ENCODE peak calls at places on chromosomes 5 and 9, in seven cellular contexts. B, F, H, Y, L, O and V are unnamed samples. For H3K36me3, the result is how much of the 10 kb centered on the place peaks cover.

GRCh38 chr5:72281764-72282499 is 38.1 kb downstream of the MRPS27 start:
- DNase-seq in B (no peak), F (no peak), H (no peak), Y (no peak), L (peak), O (no peak), V (no peak)

GRCh38 chr5:3127423-3127911 is 376.0 kb upstream of the IRX2 start:
- DNase-seq in B (no peak), F (no peak), H (no peak), Y (no peak), L (no peak), O (no peak), V (no peak)

GRCh38 chr9:124346347-124347163 is 68.7 kb downstream of the PSMB7 start:
- DNase-seq in B (no peak), F (no peak), H (no peak), Y (no peak), L (no peak), O (no peak), V (peak)

GRCh38 chr9:133742849-133743444 is 4.8 kb upstream of the SARDH start:
- DNase-seq in B (peak), F (peak), H (peak), Y (peak), L (peak), O (peak), V (peak)

GRCh38 chr9:110133608-110134214 is 74.2 kb downstream of the C9orf152 start:
- DNase-seq in B (no peak), F (no peak), H (no peak), Y (no peak), L (no peak), O (no peak), V (no peak)

GRCh38 chr5:80592761-80593160 is 22.7 kb upstream of the ANKRD34B start:
- DNase-seq in B (no peak), F (no peak), H (no peak), Y (no peak), L (no peak), O (no peak), V (no peak)

GRCh38 chr5:87302061-87302460 is 34.4 kb downstream of the RASA1 start:
- DNase-seq in B (no peak), F (no peak), H (no peak), Y (no peak), L (no peak), O (no peak), V (no peak)

GRCh38 chr5:158599132-158599531 is 500.6 kb downstream of the EBF1 start:
- DNase-seq in B (no peak), F (peak), H (no peak), Y (no peak), L (no peak), O (no peak), V (no peak)

GRCh38 chr9:117434568-117434967 is 19.7 kb upstream of the ASTN2 start:
- DNase-seq in B (no peak), F (no peak), H (no peak), Y (no peak), L (no peak), O (no peak), V (no peak)

GRCh38 chr5:9545959-9546851 is at the start of gene SEMA5A:
- DNase-seq in B (peak), F (peak), H (peak), Y (peak), L (peak), O (peak), V (peak)

GRCh38 chr5:66945389-66946349 is 250.9 kb downstream of the CD180 start:
- DNase-seq in B (no peak), F (no peak), H (no peak), Y (no peak), L (peak), O (no peak), V (no peak)

GRCh38 chr9:94160594-94161501 is 76.6 kb downstream of the PTPDC1 start:
- DNase-seq in B (no peak), F (no peak), H (no peak), Y (no peak), L (peak), O (no peak), V (no peak)

GRCh38 chr5:45262061-45262590 is 434.1 kb downstream of the HCN1 start:
- DNase-seq in B (peak), F (no peak), H (no peak), Y (peak), L (no peak), O (no peak), V (no peak)

GRCh38 chr5:112848116-112848811 is 12.8 kb upstream of the SRP19 start:
- DNase-seq in B (peak), F (peak), H (no peak), Y (no peak), L (peak), O (no peak), V (no peak)

GRCh38 chr5:91072891-91073290 is 310.2 kb downstream of the ARRDC3 start:
- DNase-seq in B (no peak), F (no peak), H (no peak), Y (no peak), L (peak), O (no peak), V (no peak)

GRCh38 chr5:138469540-138470321 is 4.5 kb downstream of the EGR1 start:
- DNase-seq in B (no peak), F (peak), H (no peak), Y (peak), L (peak), O (peak), V (no peak)

GRCh38 chr9:20442461-20443319 is 179.6 kb downstream of the MLLT3 start:
- DNase-seq in B (no peak), F (no peak), H (no peak), Y (no peak), L (no peak), O (no peak), V (no peak)

GRCh38 chr5:54774281-54775171 is 210.9 kb downstream of the ESM1 start:
- DNase-seq in B (no peak), F (peak), H (no peak), Y (no peak), L (peak), O (peak), V (peak)

GRCh38 chr9:33633621-33634020 is 109.6 kb downstream of the ANKRD18B start:
- DNase-seq in B (no peak), F (no peak), H (no peak), Y (no peak), L (no peak), O (no peak), V (no peak)

GRCh38 chr9:89768650-89769071 is 163.8 kb downstream of the GADD45G start:
- DNase-seq in B (no peak), F (no peak), H (no peak), Y (no peak), L (no peak), O (no peak), V (no peak)

GRCh38 chr5:10563132-10563939 is 534 bp upstream of the ANKRD33B start:
- DNase-seq in B (peak), F (peak), H (peak), Y (peak), L (peak), O (peak), V (peak)

GRCh38 chr5:132030610-132031009 is 19.2 kb upstream of the ACSL6 start:
- DNase-seq in B (no peak), F (no peak), H (no peak), Y (no peak), L (no peak), O (no peak), V (no peak)

GRCh38 chr5:132029609-132030008 is 18.2 kb upstream of the ACSL6 start:
- DNase-seq in B (no peak), F (no peak), H (no peak), Y (no peak), L (no peak), O (no peak), V (no peak)

GRCh38 chr5:132033122-132033521 is 21.7 kb upstream of the ACSL6 start:
- DNase-seq in B (no peak), F (no peak), H (no peak), Y (no peak), L (no peak), O (no peak), V (no peak)

GRCh38 chr5:132027027-132027426 is 15.6 kb upstream of the ACSL6 start:
- DNase-seq in B (no peak), F (no peak), H (no peak), Y (no peak), L (no peak), O (no peak), V (no peak)

DNA sequence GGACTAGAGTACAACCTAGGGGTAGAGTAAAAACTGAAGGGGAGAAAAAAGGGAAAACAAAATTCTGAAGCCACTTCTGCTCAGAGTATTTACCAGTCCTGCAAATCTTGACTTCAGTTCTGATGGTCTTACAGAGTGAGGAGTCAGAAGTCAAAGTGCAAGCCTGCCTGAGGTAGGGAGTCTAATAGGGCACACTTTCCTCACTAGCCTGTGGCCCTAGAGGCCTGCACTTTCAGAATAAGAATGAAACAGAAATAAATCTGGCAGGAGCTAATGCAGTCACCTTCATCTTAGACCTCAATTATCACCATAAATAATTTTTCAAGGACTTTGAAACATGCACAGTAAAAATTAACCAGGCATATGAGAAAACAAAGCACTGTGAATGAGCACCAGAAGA is 20.7 kb upstream of the ACSL6 start:
- DNase-seq in B (no peak), F (no peak), H (no peak), Y (no peak), L (no peak), O (no peak), V (no peak)
- TF ChIP-seq CTCF in B (no peak), F (no peak), H (no peak), Y (no peak), L (no peak), O (no peak), V (no peak)

GRCh38 chr9:91034976-91035824 is 233.6 kb downstream of the SYK start:
- DNase-seq in B (no peak), F (no peak), H (no peak), Y (no peak), L (no peak), O (no peak), V (no peak)
- H3K27ac ChIP-seq in B (no peak), F (no peak), H (no peak), Y (no peak), L (peak), O (no peak), V (no peak)

GRCh38 chr5:180235846-180236245 is 26.8 kb upstream of the RASGEF1C start:
- DNase-seq in B (no peak), F (no peak), H (no peak), Y (no peak), L (no peak), O (no peak), V (no peak)

GRCh38 chr5:180241600-180241999 is 32.6 kb upstream of the RASGEF1C start:
- DNase-seq in B (no peak), F (no peak), H (no peak), Y (no peak), L (no peak), O (no peak), V (no peak)

GRCh38 chr5:180234271-180234670 is 25.3 kb upstream of the RASGEF1C start:
- DNase-seq in B (no peak), F (no peak), H (no peak), Y (no peak), L (no peak), O (no peak), V (no peak)

GRCh38 chr5:180235077-180235476 is 26.1 kb upstream of the RASGEF1C start:
- DNase-seq in B (no peak), F (no peak), H (no peak), Y (no peak), L (no peak), O (no peak), V (no peak)

DNA sequence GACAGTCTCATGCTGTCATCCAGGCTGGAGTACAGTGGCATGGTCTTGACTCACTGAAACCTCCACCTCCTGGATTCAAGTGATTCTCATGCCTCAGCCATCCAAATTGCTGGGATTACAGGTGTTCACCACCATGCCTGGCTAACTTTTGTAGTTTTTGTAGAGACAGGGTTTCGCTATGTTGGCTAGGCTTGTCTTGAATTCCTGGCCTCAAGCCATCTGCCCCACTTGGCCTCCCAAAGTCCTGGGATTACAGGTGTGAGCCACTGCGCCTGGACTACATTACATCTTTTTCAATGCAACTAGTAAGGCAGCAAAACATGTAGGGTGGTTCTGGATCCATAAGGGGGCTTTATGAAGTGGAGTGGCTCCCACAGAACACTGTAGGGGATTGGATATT is 29.6 kb upstream of the RASGEF1C start:
- DNase-seq in B (no peak), F (no peak), H (no peak), Y (no peak), L (no peak), O (no peak), V (no peak)
- H3K36me3 ChIP-seq in B (under half), F (half or more), H (half or more), Y (under half), L (under half), O (under half), V (half or more)

GRCh38 chr5:124235031-124235562 is 511.3 kb downstream of the ZNF608 start:
- DNase-seq in B (no peak), F (no peak), H (no peak), Y (no peak), L (no peak), O (no peak), V (no peak)
- TF ChIP-seq CTCF in B (no peak), F (no peak), H (no peak), Y (no peak), L (no peak), O (no peak), V (no peak)

DNA sequence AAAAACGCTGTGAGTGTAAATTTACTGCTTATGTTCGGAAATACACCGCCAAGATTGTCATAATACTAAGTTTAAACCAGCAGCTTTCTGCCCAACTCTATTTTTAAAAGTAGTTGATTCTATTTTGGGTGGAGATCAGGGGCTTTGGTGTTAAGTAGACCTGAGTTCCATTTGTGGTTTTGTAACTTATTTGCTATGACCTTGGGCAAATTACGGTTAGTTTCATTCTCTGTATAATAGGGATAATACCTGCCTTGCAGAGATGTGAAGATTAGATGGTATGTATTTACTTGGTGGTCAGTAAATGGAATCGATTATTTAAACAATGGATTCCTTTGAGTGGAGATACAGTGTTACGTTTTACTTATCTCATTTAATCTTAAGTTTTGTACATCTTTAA is 1.6 kb downstream of the RAD23B start:
- DNase-seq in B (no peak), F (no peak), H (no peak), Y (no peak), L (no peak), O (no peak), V (no peak)
- H3K27ac ChIP-seq in B (peak), F (peak), H (peak), Y (peak), L (peak), O (peak), V (peak)

GRCh38 chr9:129637102-129637501 is 4.8 kb downstream of the ASB6 start:
- DNase-seq in B (no peak), F (no peak), H (no peak), Y (peak), L (no peak), O (no peak), V (no peak)

GRCh38 chr9:129639034-129639630 is 2.8 kb downstream of the ASB6 start:
- DNase-seq in B (no peak), F (no peak), H (no peak), Y (no peak), L (no peak), O (no peak), V (no peak)

GRCh38 chr9:129639756-129640085 is 2.2 kb downstream of the ASB6 start:
- DNase-seq in B (no peak), F (no peak), H (no peak), Y (no peak), L (no peak), O (no peak), V (no peak)

GRCh38 chr9:129640086-129640870 is 1.7 kb downstream of the ASB6 start:
- DNase-seq in B (peak), F (no peak), H (no peak), Y (peak), L (no peak), O (no peak), V (no peak)

DNA sequence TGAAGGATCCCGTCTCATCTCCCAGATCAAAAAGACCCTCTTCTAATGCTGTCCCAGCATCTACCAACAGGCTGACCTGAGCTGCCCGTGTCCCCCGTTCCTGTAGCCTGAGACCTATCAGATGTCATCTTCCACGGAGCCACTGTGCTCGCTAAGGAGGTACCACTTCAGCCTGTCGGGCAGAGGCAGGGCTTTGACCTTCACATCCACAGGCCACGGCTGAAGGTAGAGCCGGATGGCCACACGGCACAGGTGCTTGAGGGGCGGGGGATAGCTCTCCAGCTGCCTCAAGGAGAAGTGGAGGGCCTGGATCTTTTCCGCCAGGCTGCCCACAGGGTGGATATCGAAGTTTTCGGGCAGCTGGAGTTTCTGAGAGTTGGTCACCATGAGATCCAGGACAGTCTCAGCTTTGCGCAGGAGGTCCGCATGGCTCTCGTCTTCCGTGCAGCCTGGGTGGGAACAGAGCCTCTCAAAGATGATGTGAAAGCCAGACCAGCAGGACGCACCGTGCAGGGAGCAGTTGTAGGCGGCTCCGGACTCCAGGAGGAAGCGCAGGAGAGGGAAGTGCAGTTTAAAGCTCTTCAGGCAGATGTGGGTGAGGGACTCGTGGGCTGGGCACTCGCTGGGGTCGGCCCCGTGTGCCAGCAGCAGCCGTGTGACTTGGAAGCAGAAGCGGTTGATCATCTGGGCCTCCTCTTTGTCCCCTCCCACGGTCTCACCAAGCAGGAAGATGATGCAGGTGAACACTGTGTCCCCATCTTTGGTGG is 4.1 kb downstream of the ASB6 start:
- DNase-seq in B (no peak), F (no peak), H (no peak), Y (no peak), L (no peak), O (no peak), V (no peak)
- H3K36me3 ChIP-seq in B (half or more), F (half or more), H (under half), Y (under half), L (under half), O (under half), V (half or more)

GRCh38 chr5:163005949-163006348 is 431.4 kb upstream of the CCNG1 start:
- DNase-seq in B (no peak), F (no peak), H (no peak), Y (no peak), L (no peak), O (no peak), V (no peak)
- TF ChIP-seq CTCF in B (no peak), F (no peak), H (no peak), Y (no peak), L (peak), O (no peak), V (no peak)